ENCODE peak calls at places on chromosomes 3 and 15, in nine cellular contexts. I, Q, N, D, A, X, R, P and C are unnamed samples.

GRCh38 chr3:139128803-139129202 is 84.1 kb upstream of the PRR23C start:
- DNase-seq in X (no peak), Q (no peak), P (no peak), R (no peak), D (no peak), N (peak; percentile 53), I (no peak), A (no peak), C (no peak)

GRCh38 chr15:72197460-72198409 is at the start of gene GRAMD2A:
- DNase-seq in A (no peak), N (peak; percentile 80), I (peak; percentile 22), Q (peak; percentile 12), P (no peak), D (no peak), X (peak; percentile 86), R (no peak), C (peak; percentile 45)

GRCh38 chr3:74535281-74535680 is 79.2 kb downstream of the CNTN3 start:
- DNase-seq in N (peak; percentile 63), A (no peak), D (no peak), Q (no peak), X (no peak), R (no peak), I (no peak), P (no peak), C (no peak)

GRCh38 chr3:11549580-11550140 is 94.1 kb downstream of the VGLL4 start:
- DNase-seq in P (no peak), X (no peak), D (no peak), Q (no peak), A (no peak), N (no peak), R (no peak), I (no peak), C (no peak)

GRCh38 chr3:126270145-126270811 is 86.9 kb downstream of the KLF15 start:
- DNase-seq in N (no peak), A (peak; percentile 93), D (no peak), X (peak; percentile 93), P (no peak), R (peak; percentile 98), Q (peak; percentile 75), I (peak; percentile 56), C (no peak)

GRCh38 chr15:98289747-98290146 is 329.2 kb downstream of the ARRDC4 start:
- DNase-seq in D (no peak), X (no peak), A (no peak), P (no peak), Q (no peak), N (no peak), R (no peak), I (no peak), C (no peak)

GRCh38 chr15:52151353-52151752 is 38.8 kb upstream of the BCL2L10 start:
- DNase-seq in I (no peak), A (no peak), R (no peak), D (no peak), P (no peak), Q (no peak), X (no peak), N (no peak), C (no peak)

GRCh38 chr3:192819001-192819569 is 91.7 kb upstream of the FGF12 start:
- DNase-seq in I (no peak), Q (peak; percentile 75), X (no peak), N (peak; percentile 89), P (peak; percentile 76), A (no peak), R (no peak), D (no peak), C (peak; percentile 56)

GRCh38 chr3:68220832-68221231 is 566.4 kb upstream of the SUCLG2 start:
- DNase-seq in P (no peak), D (no peak), A (no peak), X (no peak), Q (no peak), N (no peak), R (no peak), I (no peak), C (no peak)

GRCh38 chr15:77013786-77014136 is 18.8 kb downstream of the PSTPIP1 start:
- DNase-seq in X (no peak), I (no peak), P (no peak), D (peak; percentile 86), N (peak; percentile 30), Q (no peak), R (no peak), A (no peak), C (peak; percentile 68)

GRCh38 chr3:182118081-182118480 is 406.4 kb downstream of the SOX2 start:
- DNase-seq in A (no peak), Q (no peak), X (no peak), N (peak; percentile 91), I (no peak), P (no peak), D (no peak), R (no peak), C (no peak)

GRCh38 chr3:181457190-181457589 is 254.5 kb upstream of the SOX2 start:
- DNase-seq in X (no peak), N (peak; percentile 58), I (peak; percentile 90), R (no peak), D (no peak), P (no peak), A (no peak), Q (no peak), C (no peak)

GRCh38 chr3:151283907-151284461 is 5.6 kb upstream of the P2RY14 start:
- DNase-seq in A (no peak), I (peak; percentile 37), R (no peak), Q (peak; percentile 70), P (peak; percentile 88), D (no peak), X (no peak), N (no peak), C (no peak)

GRCh38 chr15:90115783-90116182 is 13.5 kb upstream of the IDH2 start:
- DNase-seq in P (no peak), Q (no peak), N (no peak), D (no peak), X (no peak), R (no peak), A (no peak), I (no peak), C (no peak)

GRCh38 chr3:149453140-149453805 is 21.2 kb upstream of the TM4SF4 start:
- DNase-seq in X (no peak), I (no peak), N (peak; percentile 43), R (no peak), Q (no peak), P (no peak), D (no peak), A (no peak), C (no peak)

GRCh38 chr15:50051811-50052419 is 67.1 kb downstream of the ATP8B4 start:
- DNase-seq in A (peak; percentile 75), R (no peak), X (no peak), N (peak; percentile 67), P (peak; percentile 79), I (peak; percentile 78), Q (peak; percentile 93), D (no peak), C (no peak)

GRCh38 chr15:41955100-41955499 is 17.3 kb downstream of the EHD4 start:
- DNase-seq in Q (no peak), R (no peak), P (no peak), D (no peak), A (peak; percentile 23), I (no peak), X (no peak), N (no peak), C (no peak)

GRCh38 chr3:38137615-38138346 is 680 bp upstream of the MYD88 start:
- DNase-seq in A (peak; percentile 64), R (peak; percentile 71), P (no peak), N (no peak), I (peak; percentile 26), D (no peak), Q (no peak), X (no peak), C (no peak)

GRCh38 chr15:99409097-99409473 is 156.7 kb upstream of the MEF2A start:
- DNase-seq in A (peak; percentile 78), R (peak; percentile 81), D (peak; percentile 36), P (peak; percentile 37), N (peak; percentile 58), Q (peak; percentile 72), I (peak; percentile 69), X (peak; percentile 81), C (no peak)
- TF ChIP-seq CTCF in A (peak; percentile 50), R (peak; percentile 40), D (peak; percentile 25), P (peak; percentile 81), N (peak; percentile 57), Q (peak; percentile 59), I (no peak), X (peak; percentile 61), C (peak; percentile 58)

DNA sequence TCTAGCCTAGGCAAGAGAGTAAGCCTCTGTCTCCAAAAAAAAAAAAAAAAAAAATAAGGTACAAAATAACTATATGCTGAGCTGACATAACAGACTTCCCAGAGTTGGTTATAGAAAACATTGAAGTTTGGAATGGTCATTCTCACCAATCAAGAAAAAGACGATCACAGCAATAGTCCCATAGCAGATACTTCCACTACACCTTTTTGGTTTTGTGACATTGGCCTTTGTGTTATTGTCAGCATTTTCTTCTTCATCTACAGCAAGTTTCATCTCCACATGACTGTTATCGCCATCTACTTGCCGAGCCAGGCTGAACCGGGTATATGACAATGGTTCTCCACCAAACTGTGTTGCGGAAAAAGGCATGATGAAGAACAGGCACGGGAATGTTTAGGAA is 6.9 kb downstream of the TFRC start:
- DNase-seq in N (no peak), I (no peak), P (no peak), Q (no peak), X (no peak), R (no peak), D (no peak), A (no peak), C (no peak)
- H3K36me3 ChIP-seq in N (peaks cover 48% of the 10 kb centered on the region), I (no peaks in the 10 kb centered on the region), P (peaks cover 32% of the 10 kb centered on the region), Q (peaks cover 2% of the 10 kb centered on the region), X (peaks cover 63% of the 10 kb centered on the region), R (peaks cover 61% of the 10 kb centered on the region), D (peaks cover 38% of the 10 kb centered on the region), A (peaks cover 57% of the 10 kb centered on the region), C (peaks cover 23% of the 10 kb centered on the region)

DNA sequence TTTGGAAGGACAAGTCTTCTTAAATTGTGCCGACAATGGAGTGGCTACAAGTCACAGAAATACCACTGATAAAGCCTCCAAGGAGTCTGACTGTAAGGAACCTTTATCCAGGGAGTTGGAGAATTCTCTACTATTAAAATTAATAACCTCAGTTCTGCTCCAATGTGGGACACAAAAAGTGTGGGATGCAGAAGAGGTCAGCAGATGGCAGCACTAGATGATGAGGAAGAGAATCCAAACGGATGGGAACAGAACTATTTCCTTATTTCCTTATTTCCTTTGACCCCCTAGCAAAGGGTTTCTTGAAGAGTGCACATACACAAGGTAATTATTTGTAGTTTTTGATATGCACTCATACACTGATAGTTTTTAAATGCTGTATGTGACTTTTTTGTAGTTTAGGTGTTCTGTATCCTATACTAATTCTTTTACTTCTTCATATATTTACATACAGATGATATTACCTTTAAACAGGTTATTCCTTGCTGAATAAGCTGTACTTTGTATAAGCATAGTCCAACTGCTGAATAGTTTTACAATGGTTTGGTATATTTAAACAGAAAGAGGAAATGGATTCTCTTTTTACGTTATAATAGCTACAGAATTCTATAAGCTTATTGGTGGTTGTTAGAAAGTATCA is 25.6 kb upstream of the NLGN1 start:
- DNase-seq in Q (peak; percentile 49), N (peak; percentile 9), A (no peak), X (no peak), D (no peak), P (peak; percentile 22), I (peak; percentile 42), R (no peak), C (no peak)
- TF ChIP-seq CTCF in Q (peak; percentile 45), N (peak; percentile 52), A (peak; percentile 29), X (peak; percentile 64), D (no peak), P (peak; percentile 81), I (peak; percentile 13), R (peak; percentile 55), C (peak; percentile 51)

DNA sequence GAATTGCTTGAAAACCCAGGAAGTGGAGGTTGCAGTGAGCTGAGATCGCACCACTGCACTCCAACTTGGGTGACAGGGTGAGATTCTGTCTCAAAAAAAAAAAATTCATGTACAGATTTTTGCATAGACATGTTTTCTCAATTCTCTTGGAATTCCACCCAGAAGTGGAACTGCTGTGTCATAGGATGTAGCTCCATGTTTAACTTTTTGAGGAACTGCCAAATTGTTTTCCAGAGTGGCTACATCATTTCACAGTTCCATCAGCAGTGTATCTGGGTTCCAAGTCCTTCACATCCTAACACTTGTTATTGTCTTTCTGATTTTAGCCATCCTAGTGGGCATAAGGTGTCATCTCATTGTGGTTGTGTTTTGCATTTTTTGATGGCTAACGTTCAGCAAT is 9.9 kb downstream of the CAPN7 start:
- DNase-seq in R (no peak), I (no peak), A (no peak), Q (peak; percentile 31), N (no peak), D (no peak), P (no peak), X (no peak), C (no peak)
- H3K36me3 ChIP-seq in R (peaks cover 82% of the 10 kb centered on the region), I (no peaks in the 10 kb centered on the region), A (peaks cover 69% of the 10 kb centered on the region), Q (peaks cover 5% of the 10 kb centered on the region), N (peaks cover 35% of the 10 kb centered on the region), D (peaks cover 28% of the 10 kb centered on the region), P (peaks cover 52% of the 10 kb centered on the region), X (peaks cover 85% of the 10 kb centered on the region), C (peaks cover 3% of the 10 kb centered on the region)